ENCODE peak calls at places on chromosomes 1 and 21, in eight cellular contexts. One of them, this sample, is unnamed.

GRCh38 chr1:185719021-185719420 is 15.2 kb upstream of the HMCN1 start:
- DNase-seq in heart right ventricle: peak
- DNase-seq in neural progenitor cell: peak
- DNase-seq in hepatocyte: peak
- DNase-seq in endodermal cell: peak
- DNase-seq in CD8-positive, alpha-beta T cell: no peak
- DNase-seq in OCI-LY7: no peak
- DNase-seq in mammary epithelial cell: peak
- DNase-seq in this sample: no peak

GRCh38 chr1:1629430-1630190 is 2.4 kb upstream of the MMP23B start:
- DNase-seq in heart right ventricle: no peak
- DNase-seq in neural progenitor cell: no peak
- DNase-seq in hepatocyte: no peak
- DNase-seq in endodermal cell: no peak
- DNase-seq in CD8-positive, alpha-beta T cell: peak
- DNase-seq in OCI-LY7: peak
- DNase-seq in mammary epithelial cell: no peak
- DNase-seq in this sample: no peak

GRCh38 chr1:22586356-22587130 is 23.3 kb downstream of the EPHA8 start:
- DNase-seq in heart right ventricle: no peak
- DNase-seq in neural progenitor cell: no peak
- DNase-seq in hepatocyte: no peak
- DNase-seq in endodermal cell: no peak
- DNase-seq in CD8-positive, alpha-beta T cell: no peak
- DNase-seq in OCI-LY7: no peak
- DNase-seq in mammary epithelial cell: no peak
- DNase-seq in this sample: no peak

GRCh38 chr1:44613932-44614331 is 60.3 kb downstream of the TMEM53 start:
- DNase-seq in heart right ventricle: no peak
- DNase-seq in neural progenitor cell: peak
- DNase-seq in hepatocyte: no peak
- DNase-seq in endodermal cell: peak
- DNase-seq in CD8-positive, alpha-beta T cell: no peak
- DNase-seq in OCI-LY7: no peak
- DNase-seq in mammary epithelial cell: no peak
- DNase-seq in this sample: no peak

GRCh38 chr1:25042331-25042730 is 112.3 kb upstream of the RUNX3 start:
- DNase-seq in heart right ventricle: no peak
- DNase-seq in neural progenitor cell: no peak
- DNase-seq in hepatocyte: no peak
- DNase-seq in endodermal cell: no peak
- DNase-seq in CD8-positive, alpha-beta T cell: no peak
- DNase-seq in OCI-LY7: no peak
- DNase-seq in mammary epithelial cell: peak
- DNase-seq in this sample: no peak

GRCh38 chr1:204065174-204065985 is 7.5 kb upstream of the SOX13 start:
- DNase-seq in heart right ventricle: peak
- DNase-seq in neural progenitor cell: peak
- DNase-seq in hepatocyte: no peak
- DNase-seq in endodermal cell: peak
- DNase-seq in CD8-positive, alpha-beta T cell: no peak
- DNase-seq in OCI-LY7: no peak
- DNase-seq in mammary epithelial cell: no peak
- DNase-seq in this sample: no peak

GRCh38 chr1:119888476-119888875 is 7.8 kb downstream of the ADAM30 start:
- DNase-seq in heart right ventricle: no peak
- DNase-seq in neural progenitor cell: no peak
- DNase-seq in hepatocyte: no peak
- DNase-seq in endodermal cell: no peak
- DNase-seq in CD8-positive, alpha-beta T cell: no peak
- DNase-seq in OCI-LY7: no peak
- DNase-seq in mammary epithelial cell: no peak
- DNase-seq in this sample: no peak

GRCh38 chr1:85320371-85321131 is 44.1 kb upstream of the BCL10 start:
- DNase-seq in heart right ventricle: no peak
- DNase-seq in neural progenitor cell: no peak
- DNase-seq in hepatocyte: no peak
- DNase-seq in endodermal cell: no peak
- DNase-seq in CD8-positive, alpha-beta T cell: no peak
- DNase-seq in OCI-LY7: no peak
- DNase-seq in mammary epithelial cell: peak
- DNase-seq in this sample: no peak

GRCh38 chr1:93766451-93766850 is 84.8 kb upstream of the BCAR3 start:
- DNase-seq in heart right ventricle: no peak
- DNase-seq in neural progenitor cell: peak
- DNase-seq in hepatocyte: peak
- DNase-seq in endodermal cell: peak
- DNase-seq in CD8-positive, alpha-beta T cell: no peak
- DNase-seq in OCI-LY7: no peak
- DNase-seq in mammary epithelial cell: no peak
- DNase-seq in this sample: no peak

GRCh38 chr1:23394176-23394575 is 24.5 kb upstream of the ZNF436 start:
- DNase-seq in heart right ventricle: no peak
- DNase-seq in neural progenitor cell: no peak
- DNase-seq in hepatocyte: peak
- DNase-seq in endodermal cell: no peak
- DNase-seq in CD8-positive, alpha-beta T cell: no peak
- DNase-seq in OCI-LY7: no peak
- DNase-seq in mammary epithelial cell: no peak
- DNase-seq in this sample: no peak

GRCh38 chr1:29642519-29642918 is 406.2 kb downstream of the PTPRU start:
- DNase-seq in heart right ventricle: no peak
- DNase-seq in neural progenitor cell: no peak
- DNase-seq in hepatocyte: no peak
- DNase-seq in endodermal cell: peak
- DNase-seq in CD8-positive, alpha-beta T cell: no peak
- DNase-seq in OCI-LY7: no peak
- DNase-seq in mammary epithelial cell: no peak
- DNase-seq in this sample: no peak

GRCh38 chr1:110233861-110234260 is 23.7 kb downstream of the KCNC4 start:
- DNase-seq in heart right ventricle: no peak
- DNase-seq in neural progenitor cell: no peak
- DNase-seq in hepatocyte: no peak
- DNase-seq in endodermal cell: no peak
- DNase-seq in CD8-positive, alpha-beta T cell: no peak
- DNase-seq in OCI-LY7: no peak
- DNase-seq in mammary epithelial cell: no peak
- DNase-seq in this sample: no peak

GRCh38 chr1:227321035-227321434 is 2.7 kb upstream of the CDC42BPA start:
- DNase-seq in heart right ventricle: no peak
- DNase-seq in neural progenitor cell: no peak
- DNase-seq in hepatocyte: no peak
- DNase-seq in endodermal cell: no peak
- DNase-seq in CD8-positive, alpha-beta T cell: no peak
- DNase-seq in OCI-LY7: no peak
- DNase-seq in mammary epithelial cell: no peak
- DNase-seq in this sample: no peak

GRCh38 chr1:154807048-154807591 is 63.0 kb downstream of the KCNN3 start:
- DNase-seq in heart right ventricle: no peak
- DNase-seq in neural progenitor cell: no peak
- DNase-seq in hepatocyte: no peak
- DNase-seq in endodermal cell: no peak
- DNase-seq in CD8-positive, alpha-beta T cell: no peak
- DNase-seq in OCI-LY7: peak
- DNase-seq in mammary epithelial cell: no peak
- DNase-seq in this sample: peak
- H3K4me3 ChIP-seq in heart right ventricle: no peak
- H3K4me3 ChIP-seq in neural progenitor cell: no peak
- H3K4me3 ChIP-seq in hepatocyte: no peak
- H3K4me3 ChIP-seq in endodermal cell: no peak
- H3K4me3 ChIP-seq in CD8-positive, alpha-beta T cell: no peak
- H3K4me3 ChIP-seq in OCI-LY7: peak
- H3K4me3 ChIP-seq in mammary epithelial cell: no peak
- H3K4me3 ChIP-seq in this sample: no peak

GRCh38 chr21:42830456-42831455 is 48.6 kb downstream of the WDR4 start:
- DNase-seq in heart right ventricle: no peak
- DNase-seq in neural progenitor cell: no peak
- DNase-seq in hepatocyte: no peak
- DNase-seq in endodermal cell: peak
- DNase-seq in CD8-positive, alpha-beta T cell: no peak
- DNase-seq in OCI-LY7: peak
- DNase-seq in mammary epithelial cell: no peak
- DNase-seq in this sample: no peak
- TF ChIP-seq CTCF in heart right ventricle: no peak
- TF ChIP-seq CTCF in neural progenitor cell: no peak
- TF ChIP-seq CTCF in hepatocyte: no peak
- TF ChIP-seq CTCF in endodermal cell: no peak
- TF ChIP-seq CTCF in CD8-positive, alpha-beta T cell: no peak
- TF ChIP-seq CTCF in OCI-LY7: peak
- TF ChIP-seq CTCF in mammary epithelial cell: no peak
- TF ChIP-seq CTCF in this sample: peak

GRCh38 chr1:156162430-156163037 is 9.1 kb downstream of the SEMA4A start:
- DNase-seq in heart right ventricle: no peak
- DNase-seq in neural progenitor cell: no peak
- DNase-seq in hepatocyte: no peak
- DNase-seq in endodermal cell: no peak
- DNase-seq in CD8-positive, alpha-beta T cell: no peak
- DNase-seq in OCI-LY7: no peak
- DNase-seq in mammary epithelial cell: no peak
- DNase-seq in this sample: no peak

GRCh38 chr1:156157974-156158373 is 4.6 kb downstream of the SEMA4A start:
- DNase-seq in heart right ventricle: no peak
- DNase-seq in neural progenitor cell: no peak
- DNase-seq in hepatocyte: no peak
- DNase-seq in endodermal cell: no peak
- DNase-seq in CD8-positive, alpha-beta T cell: no peak
- DNase-seq in OCI-LY7: no peak
- DNase-seq in mammary epithelial cell: no peak
- DNase-seq in this sample: no peak

GRCh38 chr1:156160744-156161181 is 7.4 kb downstream of the SEMA4A start:
- DNase-seq in heart right ventricle: peak
- DNase-seq in neural progenitor cell: peak
- DNase-seq in hepatocyte: peak
- DNase-seq in endodermal cell: peak
- DNase-seq in CD8-positive, alpha-beta T cell: peak
- DNase-seq in OCI-LY7: no peak
- DNase-seq in mammary epithelial cell: no peak
- DNase-seq in this sample: no peak

GRCh38 chr1:156157506-156157905 is 4.1 kb downstream of the SEMA4A start:
- DNase-seq in heart right ventricle: no peak
- DNase-seq in neural progenitor cell: no peak
- DNase-seq in hepatocyte: no peak
- DNase-seq in endodermal cell: no peak
- DNase-seq in CD8-positive, alpha-beta T cell: no peak
- DNase-seq in OCI-LY7: peak
- DNase-seq in mammary epithelial cell: no peak
- DNase-seq in this sample: peak

GRCh38 chr1:156160000-156160743 is 6.8 kb downstream of the SEMA4A start:
- DNase-seq in heart right ventricle: peak
- DNase-seq in neural progenitor cell: no peak
- DNase-seq in hepatocyte: no peak
- DNase-seq in endodermal cell: no peak
- DNase-seq in CD8-positive, alpha-beta T cell: no peak
- DNase-seq in OCI-LY7: no peak
- DNase-seq in mammary epithelial cell: no peak
- DNase-seq in this sample: no peak
- H3K4me3 ChIP-seq in heart right ventricle: peak
- H3K4me3 ChIP-seq in neural progenitor cell: peak
- H3K4me3 ChIP-seq in hepatocyte: no peak
- H3K4me3 ChIP-seq in endodermal cell: no peak
- H3K4me3 ChIP-seq in CD8-positive, alpha-beta T cell: peak
- H3K4me3 ChIP-seq in OCI-LY7: no peak
- H3K4me3 ChIP-seq in mammary epithelial cell: no peak
- H3K4me3 ChIP-seq in this sample: no peak

GRCh38 chr1:167230437-167230836 is 9.8 kb downstream of the POU2F1 start:
- DNase-seq in heart right ventricle: no peak
- DNase-seq in neural progenitor cell: no peak
- DNase-seq in hepatocyte: no peak
- DNase-seq in endodermal cell: no peak
- DNase-seq in CD8-positive, alpha-beta T cell: no peak
- DNase-seq in OCI-LY7: no peak
- DNase-seq in mammary epithelial cell: no peak
- DNase-seq in this sample: no peak

GRCh38 chr1:167223144-167224103 is 2.7 kb downstream of the POU2F1 start:
- DNase-seq in heart right ventricle: no peak
- DNase-seq in neural progenitor cell: no peak
- DNase-seq in hepatocyte: peak
- DNase-seq in endodermal cell: no peak
- DNase-seq in CD8-positive, alpha-beta T cell: no peak
- DNase-seq in OCI-LY7: no peak
- DNase-seq in mammary epithelial cell: no peak
- DNase-seq in this sample: no peak

GRCh38 chr1:167229719-167230385 is 9.2 kb downstream of the POU2F1 start:
- DNase-seq in heart right ventricle: no peak
- DNase-seq in neural progenitor cell: no peak
- DNase-seq in hepatocyte: no peak
- DNase-seq in endodermal cell: no peak
- DNase-seq in CD8-positive, alpha-beta T cell: no peak
- DNase-seq in OCI-LY7: no peak
- DNase-seq in mammary epithelial cell: no peak
- DNase-seq in this sample: no peak

GRCh38 chr1:167225920-167226319 is 5.2 kb downstream of the POU2F1 start:
- DNase-seq in heart right ventricle: no peak
- DNase-seq in neural progenitor cell: no peak
- DNase-seq in hepatocyte: no peak
- DNase-seq in endodermal cell: no peak
- DNase-seq in CD8-positive, alpha-beta T cell: no peak
- DNase-seq in OCI-LY7: no peak
- DNase-seq in mammary epithelial cell: no peak
- DNase-seq in this sample: no peak

DNA sequence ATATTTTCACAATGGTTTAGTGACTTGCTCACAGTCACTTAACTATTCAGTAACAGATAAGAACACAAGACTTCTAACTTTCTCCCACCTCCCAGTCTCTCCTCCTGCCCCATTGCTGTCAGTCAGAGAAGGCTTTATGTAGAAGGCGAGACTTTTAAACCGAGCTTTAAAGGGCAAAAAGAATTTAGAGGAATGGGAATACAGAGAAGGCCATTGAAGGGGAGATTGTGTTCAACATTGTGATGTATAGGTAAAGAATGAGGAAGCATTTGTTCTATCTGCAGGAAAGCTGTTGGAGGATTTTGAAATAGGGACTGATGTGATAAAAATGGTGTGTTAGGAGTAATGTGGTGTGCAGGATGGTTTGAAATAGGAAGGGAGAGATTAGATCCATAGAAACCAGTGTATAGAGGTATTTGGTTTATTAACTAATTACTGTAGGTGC is 7.3 kb downstream of the POU2F1 start:
- DNase-seq in heart right ventricle: no peak
- DNase-seq in neural progenitor cell: peak
- DNase-seq in hepatocyte: no peak
- DNase-seq in endodermal cell: no peak
- DNase-seq in CD8-positive, alpha-beta T cell: no peak
- DNase-seq in OCI-LY7: no peak
- DNase-seq in mammary epithelial cell: no peak
- DNase-seq in this sample: no peak
- TF ChIP-seq CTCF in heart right ventricle: no peak
- TF ChIP-seq CTCF in neural progenitor cell: no peak
- TF ChIP-seq CTCF in hepatocyte: no peak
- TF ChIP-seq CTCF in endodermal cell: no peak
- TF ChIP-seq CTCF in CD8-positive, alpha-beta T cell: no peak
- TF ChIP-seq CTCF in OCI-LY7: no peak
- TF ChIP-seq CTCF in mammary epithelial cell: no peak
- TF ChIP-seq CTCF in this sample: no peak